ENCODE peak calls at places on chromosomes 13 and 19, in ten cellular contexts. Y is heart right ventricle, T is stomach, B is fibroblast of lung, W is hepatocyte, I is BJ, Q is left lung, N is suprapubic skin, E is mammary epithelial cell, J is cardiac muscle cell. L is an unnamed sample. For H3K27me3, the result is how much of the 10 kb centered on the place peaks cover.

GRCh38 chr19:49847731-49848696 is 2.9 kb upstream of the PTOV1 start:
- DNase-seq in Y (no peak), T (no peak), B (peak), W (no peak), I (peak), Q (no peak), N (no peak), E (peak), J (no peak), L (peak)

GRCh38 chr19:15010497-15011255 is 31.0 kb upstream of the SLC1A6 start:
- DNase-seq in Y (no peak), T (no peak), B (no peak), W (no peak), I (no peak), Q (no peak), N (no peak), E (no peak), J (no peak), L (no peak)

GRCh38 chr19:53877361-53877766 is 4.6 kb upstream of the PRKCG start:
- DNase-seq in Y (no peak), T (no peak), B (peak), W (no peak), I (no peak), Q (no peak), N (no peak), E (no peak), J (no peak), L (no peak)

GRCh38 chr13:81726037-81726726 is 1385.3 kb upstream of the SPRY2 start:
- DNase-seq in Y (no peak), T (no peak), B (no peak), W (no peak), I (no peak), Q (no peak), N (no peak), E (peak), J (no peak), L (peak)

GRCh38 chr19:1324792-1325567 is 39.3 kb downstream of the EFNA2 start:
- DNase-seq in Y (peak), T (peak), B (peak), W (no peak), I (peak), Q (peak), N (peak), E (peak), J (peak), L (peak)

GRCh38 chr19:2554856-2555255 is 78.9 kb downstream of the GADD45B start:
- DNase-seq in Y (no peak), T (no peak), B (peak), W (no peak), I (peak), Q (peak), N (no peak), E (no peak), J (no peak), L (no peak)

GRCh38 chr13:20054586-20054985 is 96.1 kb downstream of the ZMYM2 start:
- DNase-seq in Y (no peak), T (no peak), B (no peak), W (no peak), I (no peak), Q (no peak), N (no peak), E (no peak), J (no peak), L (no peak)

GRCh38 chr19:15195381-15195964 is 5.3 kb downstream of the NOTCH3 start:
- DNase-seq in Y (peak), T (peak), B (peak), W (peak), I (peak), Q (peak), N (peak), E (peak), J (peak), L (peak)

GRCh38 chr13:65292488-65292901 is 1937.6 kb downstream of the PCDH9 start:
- DNase-seq in Y (no peak), T (no peak), B (peak), W (peak), I (peak), Q (no peak), N (no peak), E (no peak), J (peak), L (peak)

GRCh38 chr19:39759457-39760184 is 19.0 kb upstream of the LEUTX start:
- DNase-seq in Y (no peak), T (no peak), B (no peak), W (no peak), I (no peak), Q (no peak), N (no peak), E (no peak), J (no peak), L (peak)

GRCh38 chr19:41740415-41741243 is 14.7 kb upstream of the CEACAM6 start:
- DNase-seq in Y (no peak), T (no peak), B (no peak), W (no peak), I (no peak), Q (no peak), N (no peak), E (no peak), J (no peak), L (no peak)

GRCh38 chr19:41887711-41888382 is 4.9 kb downstream of the ARHGEF1 start:
- DNase-seq in Y (no peak), T (peak), B (peak), W (peak), I (peak), Q (peak), N (no peak), E (peak), J (no peak), L (peak)

GRCh38 chr13:46377554-46377953 is 9.5 kb downstream of the RUBCNL start:
- DNase-seq in Y (no peak), T (no peak), B (no peak), W (no peak), I (no peak), Q (no peak), N (no peak), E (no peak), J (no peak), L (no peak)

GRCh38 chr13:25085125-25085742 is 10.7 kb upstream of the PABPC3 start:
- DNase-seq in Y (no peak), T (peak), B (peak), W (peak), I (no peak), Q (no peak), N (no peak), E (peak), J (peak), L (peak)

GRCh38 chr19:48152552-48152951 is 17.6 kb downstream of the LIG1 start:
- DNase-seq in Y (peak), T (peak), B (peak), W (peak), I (no peak), Q (no peak), N (no peak), E (peak), J (peak), L (peak)

GRCh38 chr19:35086455-35086854 is 29.2 kb upstream of the FXYD3 start:
- DNase-seq in Y (no peak), T (no peak), B (no peak), W (no peak), I (no peak), Q (no peak), N (no peak), E (no peak), J (no peak), L (no peak)

GRCh38 chr13:39253774-39254173 is 215.5 kb downstream of the NHLRC3 start:
- DNase-seq in Y (no peak), T (no peak), B (peak), W (no peak), I (peak), Q (no peak), N (no peak), E (no peak), J (no peak), L (peak)

GRCh38 chr13:96809366-96810096 is 184.7 kb downstream of the OXGR1 start:
- DNase-seq in Y (peak), T (peak), B (no peak), W (no peak), I (no peak), Q (no peak), N (no peak), E (no peak), J (peak), L (no peak)

GRCh38 chr13:52726258-52726657 is 13.4 kb downstream of the CNMD start:
- DNase-seq in Y (no peak), T (no peak), B (no peak), W (no peak), I (no peak), Q (no peak), N (no peak), E (no peak), J (no peak), L (no peak)

GRCh38 chr19:1840541-1841115 is 7.7 kb downstream of the REXO1 start:
- DNase-seq in Y (peak), T (no peak), B (no peak), W (no peak), I (no peak), Q (no peak), N (no peak), E (no peak), J (no peak), L (no peak)

GRCh38 chr19:16394681-16395375 is 70.2 kb downstream of the KLF2 start:
- DNase-seq in Y (no peak), T (no peak), B (peak), W (no peak), I (no peak), Q (peak), N (no peak), E (no peak), J (no peak), L (peak)

GRCh38 chr19:29650988-29651387 is 14.3 kb upstream of the PLEKHF1 start:
- DNase-seq in Y (no peak), T (no peak), B (no peak), W (no peak), I (no peak), Q (no peak), N (no peak), E (no peak), J (no peak), L (no peak)

GRCh38 chr19:40249201-40249600 is 22.7 kb upstream of the CCNP start:
- DNase-seq in Y (no peak), T (no peak), B (no peak), W (no peak), I (no peak), Q (no peak), N (no peak), E (no peak), J (no peak), L (no peak)

GRCh38 chr13:82772802-82773201 is 1109.5 kb downstream of the SLITRK1 start:
- DNase-seq in Y (no peak), T (no peak), B (peak), W (no peak), I (no peak), Q (no peak), N (no peak), E (peak), J (no peak), L (no peak)

GRCh38 chr19:39236527-39236926 is 8.3 kb downstream of the IFNL3 start:
- DNase-seq in Y (no peak), T (peak), B (no peak), W (no peak), I (no peak), Q (no peak), N (no peak), E (no peak), J (no peak), L (no peak)

GRCh38 chr19:49746206-49746958 is 16.7 kb downstream of the TSKS start:
- DNase-seq in Y (no peak), T (peak), B (peak), W (no peak), I (no peak), Q (peak), N (peak), E (no peak), J (no peak), L (no peak)

GRCh38 chr13:88031980-88032562 is 360.9 kb downstream of the SLITRK5 start:
- DNase-seq in Y (no peak), T (no peak), B (peak), W (no peak), I (no peak), Q (no peak), N (no peak), E (peak), J (no peak), L (peak)

GRCh38 chr13:113551081-113552000 is 33.2 kb upstream of the TFDP1 start:
- DNase-seq in Y (no peak), T (peak), B (no peak), W (no peak), I (no peak), Q (peak), N (no peak), E (no peak), J (no peak), L (no peak)

GRCh38 chr13:77067519-77067918 is 40.6 kb upstream of the FBXL3 start:
- DNase-seq in Y (peak), T (no peak), B (no peak), W (no peak), I (no peak), Q (no peak), N (no peak), E (no peak), J (no peak), L (no peak)

GRCh38 chr13:39773833-39774232 is 118.4 kb downstream of the COG6 start:
- DNase-seq in Y (no peak), T (no peak), B (peak), W (no peak), I (no peak), Q (no peak), N (no peak), E (no peak), J (no peak), L (no peak)

GRCh38 chr19:13985771-13986347 is 20.3 kb downstream of the RFX1 start:
- DNase-seq in Y (no peak), T (no peak), B (no peak), W (no peak), I (no peak), Q (no peak), N (no peak), E (no peak), J (no peak), L (no peak)

GRCh38 chr19:18604820-18605159 is 1.8 kb downstream of the CRLF1 start:
- DNase-seq in Y (no peak), T (no peak), B (no peak), W (no peak), I (no peak), Q (no peak), N (no peak), E (no peak), J (no peak), L (no peak)

GRCh38 chr19:18603255-18603957 is 3.2 kb downstream of the CRLF1 start:
- DNase-seq in Y (no peak), T (no peak), B (peak), W (no peak), I (no peak), Q (no peak), N (no peak), E (no peak), J (no peak), L (no peak)

GRCh38 chr19:18605546-18606280 is 886 bp downstream of the CRLF1 start:
- DNase-seq in Y (no peak), T (no peak), B (no peak), W (no peak), I (no peak), Q (no peak), N (no peak), E (no peak), J (no peak), L (no peak)

GRCh38 chr19:18605196-18605545 is 1.4 kb downstream of the CRLF1 start:
- DNase-seq in Y (no peak), T (no peak), B (no peak), W (no peak), I (no peak), Q (no peak), N (no peak), E (no peak), J (no peak), L (no peak)

DNA sequence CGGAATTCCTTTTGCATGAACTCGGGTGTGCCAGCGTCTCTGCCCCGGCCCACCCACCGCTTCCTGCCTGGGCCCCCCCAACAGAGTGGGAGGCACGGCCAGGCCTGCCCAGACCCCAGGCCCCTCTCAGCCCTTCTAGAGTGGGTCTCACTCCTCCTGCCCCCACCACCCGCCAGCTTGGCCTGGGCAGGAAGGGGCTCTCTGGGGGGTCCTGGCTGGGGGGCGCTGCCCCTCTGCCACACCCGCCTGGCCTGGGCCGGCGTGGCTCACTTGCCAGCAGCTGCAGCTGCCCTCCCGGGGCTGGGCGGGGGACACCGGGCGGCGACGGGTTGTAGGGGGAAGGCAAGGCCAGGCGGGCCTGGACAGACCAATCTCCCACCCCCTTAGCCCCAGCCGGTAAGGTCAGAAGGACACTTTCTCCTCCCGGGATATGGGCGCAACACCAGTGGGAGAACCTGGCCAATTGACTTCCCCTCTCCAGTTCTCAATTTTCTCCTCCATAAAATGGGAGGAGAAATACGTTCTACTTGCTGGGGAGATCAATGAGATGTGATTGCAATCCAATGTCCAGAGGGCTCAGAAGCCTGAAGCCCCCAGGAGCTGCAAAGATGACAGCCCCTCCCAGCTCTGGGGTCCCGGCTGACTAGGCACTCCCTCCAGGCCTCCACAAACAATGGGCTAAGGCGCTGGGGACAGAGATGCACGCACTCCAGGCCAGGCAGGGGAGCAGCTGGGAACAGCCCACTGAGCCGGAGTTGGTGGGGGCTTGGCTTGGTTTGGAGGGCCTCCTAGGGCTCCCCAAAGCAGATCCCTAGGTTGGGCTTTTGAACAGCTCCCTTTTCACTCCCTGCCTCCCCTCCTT is 2.4 kb downstream of the CRLF1 start:
- DNase-seq in Y (no peak), T (no peak), B (no peak), W (no peak), I (no peak), Q (no peak), N (no peak), E (no peak), J (no peak), L (no peak)
- H3K27me3 ChIP-seq in Y (half or more), T (half or more), B (under half), W (half or more), I (under half), Q (half or more), N (half or more), E (under half), J (half or more), L (under half)

GRCh38 chr13:94641432-94641941 is 39.8 kb downstream of the GPR180 start:
- DNase-seq in Y (no peak), T (no peak), B (peak), W (peak), I (peak), Q (no peak), N (no peak), E (peak), J (no peak), L (peak)
- H3K4me3 ChIP-seq in Y (no peak), T (no peak), B (no peak), W (no peak), I (no peak), Q (no peak), N (no peak), E (no peak), J (no peak), L (no peak)

DNA sequence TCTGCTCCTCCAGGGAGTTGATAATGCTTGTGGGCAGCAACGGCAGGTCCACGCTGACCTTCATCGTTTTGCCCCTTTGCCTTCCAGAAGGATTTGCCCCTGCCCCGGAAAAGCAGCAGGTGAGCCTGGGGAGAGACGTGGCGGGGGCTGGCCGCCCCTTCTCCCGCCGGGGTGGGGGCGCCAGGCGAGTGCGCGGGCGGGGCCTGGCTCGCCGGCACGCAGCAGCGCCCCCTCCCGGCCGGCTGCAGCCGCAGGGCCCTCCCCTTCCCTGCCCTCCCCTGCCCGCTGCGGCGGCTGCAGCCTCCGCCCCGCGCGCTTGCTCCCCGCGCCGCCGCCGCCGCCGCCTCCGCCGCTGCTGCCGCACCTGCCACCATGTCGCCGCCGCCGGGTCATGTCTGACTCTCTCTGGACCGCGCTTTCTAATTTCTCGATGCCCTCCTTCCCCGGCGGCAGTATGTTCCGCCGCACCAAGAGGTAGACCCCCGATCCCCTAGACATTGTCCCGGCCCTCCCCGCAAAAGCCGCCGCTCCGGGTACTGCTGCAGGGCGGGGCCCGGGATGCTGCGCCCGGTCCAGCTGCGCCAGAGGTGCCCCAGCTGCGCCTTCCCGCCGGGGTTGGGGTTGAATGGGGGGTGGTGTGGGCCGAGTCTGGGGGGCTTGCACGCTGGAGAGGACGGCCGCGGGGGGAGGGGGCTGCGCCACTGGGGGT is at the start of gene MAST1:
- DNase-seq in Y (no peak), T (peak), B (no peak), W (peak), I (no peak), Q (no peak), N (no peak), E (no peak), J (peak), L (no peak)
- H3K27me3 ChIP-seq in Y (half or more), T (half or more), B (half or more), W (half or more), I (under half), Q (half or more), N (half or more), E (under half), J (under half), L (under half)

DNA sequence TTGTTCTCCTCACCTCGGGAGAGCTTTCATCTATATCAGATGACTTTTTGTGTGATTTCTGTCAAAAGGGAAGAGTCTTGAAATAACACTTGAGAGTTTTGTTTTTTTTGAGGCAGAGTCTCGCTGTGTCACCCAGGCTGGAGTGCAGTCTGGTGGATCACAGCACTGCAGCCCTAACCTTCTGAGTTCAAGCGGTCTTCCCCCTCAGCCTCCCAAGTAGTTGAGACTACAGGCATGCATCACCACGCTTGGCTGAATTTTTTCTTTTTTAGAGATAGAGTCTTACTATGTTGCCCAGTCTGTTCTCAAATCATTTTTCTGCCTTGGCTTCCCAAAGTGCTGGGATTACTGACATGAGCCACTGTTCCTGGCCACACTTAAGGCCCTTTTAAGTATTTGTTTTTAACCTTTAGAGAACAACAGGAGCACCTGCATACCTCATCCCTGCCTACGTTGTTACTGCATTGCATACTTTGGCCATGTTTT is 11.4 kb downstream of the NDFIP2 start:
- DNase-seq in Y (no peak), T (no peak), B (peak), W (no peak), I (no peak), Q (no peak), N (no peak), E (peak), J (no peak), L (peak)
- H3K4me3 ChIP-seq in Y (no peak), T (no peak), B (no peak), W (no peak), I (no peak), Q (no peak), N (peak), E (peak), J (no peak), L (peak)

DNA sequence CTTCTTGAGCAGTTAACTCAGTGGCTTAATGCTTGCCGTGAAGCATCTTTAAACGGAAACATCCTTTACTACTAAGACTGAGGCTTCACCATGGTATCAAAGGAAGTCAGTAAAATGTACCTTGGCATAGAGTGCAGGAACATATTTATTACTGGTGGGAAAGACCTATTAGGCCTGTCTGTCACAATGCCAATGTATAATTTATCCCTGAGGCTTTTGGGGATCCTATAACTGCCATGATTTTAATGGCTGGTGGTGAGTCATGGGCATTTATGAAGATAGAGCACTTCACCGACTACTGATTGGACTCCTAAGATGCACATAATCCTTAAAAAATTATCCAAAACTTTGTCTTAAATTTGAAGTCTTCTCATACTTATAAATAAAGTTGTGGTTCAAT is 79.6 kb downstream of the FGF14 start:
- DNase-seq in Y (no peak), T (no peak), B (no peak), W (no peak), I (no peak), Q (no peak), N (no peak), E (no peak), J (no peak), L (no peak)
- H3K27me3 ChIP-seq in Y (under half), T (under half), B (under half), W (under half), I (under half), Q (under half), N (under half), E (under half), J (under half), L (under half)